ENCODE peak calls at places on chromosomes 16 and 17, in nine cellular contexts. E, L, R, D, K, I, S, Q and M are unnamed samples.

GRCh38 chr16:66478733-66479511 is 51.8 kb downstream of the BEAN1 start:
- DNase-seq in Q (peak), L (peak), R (peak), E (peak), S (peak), I (peak), K (peak), D (peak), M (peak)

GRCh38 chr17:75873587-75874322 is 4.6 kb downstream of the TRIM47 start:
- DNase-seq in S (no peak), I (no peak), R (no peak), Q (no peak), E (no peak), L (no peak), D (no peak), K (no peak), M (no peak)

GRCh38 chr17:70323269-70323668 is 153.9 kb downstream of the KCNJ2 start:
- DNase-seq in R (no peak), I (no peak), K (no peak), D (no peak), Q (no peak), S (no peak), E (no peak), L (no peak), M (no peak)

GRCh38 chr17:50212121-50212843 is 10.9 kb upstream of the COL1A1 start:
- DNase-seq in L (peak), Q (no peak), R (no peak), I (no peak), E (no peak), S (no peak), K (no peak), D (no peak), M (peak)

GRCh38 chr17:44323359-44324091 is 1.1 kb downstream of the SLC25A39 start:
- DNase-seq in R (no peak), Q (no peak), D (no peak), L (no peak), K (no peak), S (no peak), E (no peak), I (no peak), M (no peak)

GRCh38 chr17:76529643-76530488 is 7.6 kb downstream of the CYGB start:
- DNase-seq in Q (no peak), R (peak), S (no peak), L (peak), I (no peak), E (no peak), K (peak), D (no peak), M (no peak)

GRCh38 chr17:50266384-50267073 is 7.7 kb upstream of the TMEM92 start:
- DNase-seq in R (peak), I (no peak), Q (no peak), L (peak), E (no peak), S (peak), D (no peak), K (peak), M (peak)

GRCh38 chr16:11562941-11563340 is 23.8 kb downstream of the LITAF start:
- DNase-seq in R (no peak), D (peak), Q (no peak), S (no peak), K (no peak), I (no peak), L (no peak), E (no peak), M (no peak)

GRCh38 chr16:55494994-55495421 is 13.9 kb upstream of the LPCAT2 start:
- DNase-seq in E (no peak), K (peak), D (no peak), Q (no peak), R (no peak), I (peak), S (no peak), L (peak), M (no peak)

GRCh38 chr17:40436631-40437030 is 6.6 kb upstream of the IGFBP4 start:
- DNase-seq in E (no peak), D (no peak), I (no peak), L (no peak), Q (no peak), K (no peak), S (no peak), R (peak), M (no peak)

GRCh38 chr16:66886346-66886745 is 6.0 kb downstream of the PDP2 start:
- DNase-seq in L (no peak), I (no peak), S (no peak), D (no peak), E (no peak), R (no peak), K (no peak), Q (no peak), M (no peak)

GRCh38 chr17:42329025-42329976 is 41.0 kb downstream of the STAT5A start:
- DNase-seq in K (peak), Q (no peak), D (no peak), E (no peak), R (no peak), L (peak), S (no peak), I (no peak), M (no peak)

GRCh38 chr17:35819456-35819855 is 10.2 kb downstream of the TAF15 start:
- DNase-seq in E (no peak), L (no peak), R (no peak), D (no peak), Q (no peak), I (no peak), S (no peak), K (no peak), M (no peak)

GRCh38 chr16:50868577-50868976 is 126.7 kb downstream of the CYLD start:
- DNase-seq in D (no peak), R (no peak), S (no peak), I (no peak), E (no peak), Q (no peak), L (no peak), K (no peak), M (no peak)